ENCODE peak calls at places on chromosomes 16 and 17, in four cellular contexts. N is pancreas, Q is NCI-H1436, C is iris pigment epithelial cell. B is an unnamed sample.

GRCh38 chr17:57432507-57433277 is 176.4 kb downstream of the MSI2 start:
- DNase-seq in N (no peak), Q (no peak), C (no peak), B (no peak)

GRCh38 chr17:49630113-49630900 is 47.6 kb downstream of the SPOP start:
- DNase-seq in N (no peak), Q (no peak), C (no peak), B (no peak)

GRCh38 chr16:58128721-58129096 is 472 bp downstream of the CFAP20 start:
- DNase-seq in N (peak; percentile 61), Q (no peak), C (no peak), B (no peak)

GRCh38 chr16:21301895-21302291 is 23.8 kb upstream of the CRYM start:
- DNase-seq in N (no peak), Q (no peak), C (peak; percentile 13), B (no peak)

GRCh38 chr17:45982791-45983613 is 16.0 kb upstream of the STH start:
- DNase-seq in N (no peak), Q (no peak), C (no peak), B (no peak)

GRCh38 chr17:40092581-40092980 is 7.8 kb downstream of the NR1D1 start:
- DNase-seq in N (no peak), Q (no peak), C (no peak), B (no peak)

GRCh38 chr16:24367186-24367585 is 111.1 kb downstream of the CACNG3 start:
- DNase-seq in N (no peak), Q (no peak), C (no peak), B (no peak)

GRCh38 chr17:36124879-36125824 is 21.5 kb downstream of the CCL4 start:
- DNase-seq in N (no peak), Q (no peak), C (peak; percentile 3), B (no peak)

GRCh38 chr17:28494445-28495188 is 11.5 kb upstream of the FOXN1 start:
- DNase-seq in N (peak; percentile 94), Q (peak; percentile 67), C (peak; percentile 52), B (peak; percentile 69)

GRCh38 chr17:47192549-47192948 is 3.5 kb upstream of the CDC27 start:
- DNase-seq in N (no peak), Q (peak; percentile 20), C (peak; percentile 21), B (no peak)

B was measured in prostate gland.